ENCODE peak calls at places on chromosome 1, in nine cellular contexts. W is GM12878, M is HepG2, U is endothelial cell of umbilical vein, I is NB4, X is HCT116, E is K562, Z is H1, L is WTC11. Y is an unnamed sample.

GRCh38 chr1:14913475-14914155 is 239.9 kb upstream of the TMEM51 start:
- DNase-seq in Z (no peak), E (no peak), I (peak), M (no peak), U (no peak), W (peak), X (no peak), L (no peak), Y (no peak)

GRCh38 chr1:224432672-224433040 is 1.9 kb downstream of the WDR26 start:
- DNase-seq in M (no peak), W (no peak), I (peak), X (no peak), Z (no peak), E (peak), U (peak), L (no peak), Y (no peak)

GRCh38 chr1:157963713-157964112 is 29.7 kb upstream of the KIRREL1 start:
- DNase-seq in W (no peak), M (peak), E (peak), I (peak), X (peak), L (peak), Z (peak), U (peak), Y (peak)

GRCh38 chr1:35572296-35572695 is 818 bp upstream of the TFAP2E start:
- DNase-seq in U (no peak), E (no peak), M (no peak), I (no peak), L (no peak), X (no peak), Z (no peak), W (no peak), Y (no peak)

GRCh38 chr1:167467126-167467725 is 51.1 kb downstream of the CD247 start:
- DNase-seq in I (no peak), L (no peak), Z (no peak), U (no peak), M (no peak), X (no peak), W (no peak), E (no peak), Y (no peak)

GRCh38 chr1:20322825-20323612 is 32.3 kb downstream of the VWA5B1 start:
- DNase-seq in I (peak), X (no peak), E (no peak), L (no peak), U (no peak), M (no peak), W (no peak), Z (no peak), Y (no peak)

GRCh38 chr1:167871331-167871730 is 42.6 kb downstream of the ADCY10 start:
- DNase-seq in Z (no peak), X (no peak), M (no peak), E (no peak), U (no peak), I (no peak), L (no peak), W (no peak), Y (no peak)

GRCh38 chr1:78114034-78114956 is 68.5 kb downstream of the GIPC2 start:
- DNase-seq in M (peak), U (peak), L (peak), X (peak), Z (no peak), W (peak), E (peak), I (peak), Y (peak)

GRCh38 chr1:109896681-109897080 is 14.0 kb upstream of the CSF1 start:
- DNase-seq in Z (no peak), M (peak), I (no peak), E (no peak), W (no peak), X (no peak), U (no peak), L (no peak), Y (no peak)

GRCh38 chr1:185694081-185694480 is 40.1 kb upstream of the HMCN1 start:
- DNase-seq in L (no peak), W (peak), I (peak), M (peak), E (no peak), U (peak), Z (no peak), X (no peak), Y (no peak)

GRCh38 chr1:24970399-24970753 is 40.3 kb upstream of the RUNX3 start:
- DNase-seq in M (peak), E (peak), U (no peak), I (no peak), W (no peak), X (no peak), Z (peak), L (peak), Y (no peak)

GRCh38 chr1:24969616-24970398 is 39.7 kb upstream of the RUNX3 start:
- DNase-seq in M (no peak), X (no peak), Z (no peak), L (no peak), I (no peak), E (no peak), U (no peak), W (no peak), Y (no peak)

GRCh38 chr1:24971539-24971938 is 41.5 kb upstream of the RUNX3 start:
- DNase-seq in U (no peak), L (no peak), W (no peak), M (no peak), I (no peak), E (no peak), Z (no peak), X (no peak), Y (no peak)

GRCh38 chr1:24972257-24973242 is 42.5 kb upstream of the RUNX3 start:
- DNase-seq in E (no peak), U (no peak), L (no peak), I (no peak), M (no peak), Z (no peak), W (no peak), X (no peak), Y (no peak)

DNA sequence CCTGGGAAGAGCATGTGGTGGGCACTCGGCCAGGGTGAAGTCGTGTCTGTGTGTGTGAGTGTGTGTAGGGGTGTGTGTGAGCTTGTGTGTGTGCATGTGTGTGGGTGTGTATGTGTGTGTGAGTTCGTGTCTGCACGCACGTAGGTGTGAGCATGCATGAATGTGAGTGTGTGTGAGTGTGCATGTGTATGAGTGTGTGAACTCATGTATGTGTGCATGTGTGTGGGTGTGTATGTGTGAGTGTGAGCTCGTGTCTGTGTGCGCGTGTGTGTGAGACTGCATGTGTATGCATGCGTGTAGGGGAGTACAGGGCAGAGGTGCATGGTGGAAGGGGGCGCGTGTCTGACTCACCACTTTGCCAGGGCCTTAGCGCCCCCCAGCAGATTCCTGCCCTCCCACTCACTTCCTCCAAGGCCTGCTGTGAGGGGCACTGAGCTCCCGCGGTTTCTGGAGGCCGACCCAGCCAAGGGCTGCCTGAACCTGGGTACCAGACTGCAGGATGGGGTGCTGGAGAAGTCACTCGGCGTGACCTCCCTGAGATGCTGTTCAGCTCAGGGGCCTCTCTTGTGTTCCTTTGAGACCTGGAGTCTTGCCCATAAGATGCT is 41.0 kb upstream of the RUNX3 start:
- DNase-seq in M (no peak), Z (no peak), U (no peak), I (peak), L (no peak), E (no peak), W (no peak), X (no peak), Y (no peak)
- TF ChIP-seq MAX in M (no peak), Z (no peak), U (no peak), I (no peak), L (no peak), E (no peak), W (no peak), X (no peak), Y (no peak)

GRCh38 chr1:53485478-53486394 is 26.5 kb downstream of the DMRTB1 start:
- DNase-seq in L (peak), E (peak), I (peak), U (peak), X (peak), M (peak), W (no peak), Z (peak), Y (peak)

GRCh38 chr1:53482441-53483153 is 23.4 kb downstream of the DMRTB1 start:
- DNase-seq in E (no peak), L (no peak), M (no peak), X (no peak), Z (no peak), W (no peak), U (no peak), I (no peak), Y (no peak)

GRCh38 chr1:53484705-53485477 is 25.7 kb downstream of the DMRTB1 start:
- DNase-seq in U (no peak), L (no peak), M (no peak), E (no peak), W (no peak), X (no peak), I (no peak), Z (no peak), Y (no peak)

GRCh38 chr1:53483170-53483569 is 24.0 kb downstream of the DMRTB1 start:
- DNase-seq in W (no peak), L (no peak), E (no peak), U (no peak), X (no peak), M (no peak), Z (no peak), I (no peak), Y (no peak)

DNA sequence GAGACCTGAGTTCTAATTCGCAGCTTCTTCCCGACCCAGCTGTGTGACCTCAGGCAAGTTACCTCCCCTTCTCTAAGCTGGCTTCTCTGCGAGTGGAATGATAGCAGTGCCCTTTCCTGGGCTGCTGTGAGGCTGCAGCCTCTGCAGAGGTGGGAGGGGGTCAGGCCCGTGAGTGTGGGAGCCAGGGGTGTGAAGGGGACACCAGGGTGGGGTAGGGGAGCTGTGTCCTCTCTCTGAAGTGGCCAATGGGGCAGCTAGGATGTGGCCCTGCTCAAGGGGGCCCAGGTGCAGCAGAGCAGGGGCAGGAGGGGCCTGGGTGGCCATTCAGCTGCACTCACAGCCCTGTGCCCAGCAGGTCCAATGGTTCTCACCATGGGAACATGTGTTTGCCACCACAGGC is 24.5 kb downstream of the DMRTB1 start:
- DNase-seq in U (no peak), E (no peak), M (no peak), L (no peak), W (no peak), Z (no peak), X (no peak), I (no peak), Y (no peak)
- TF ChIP-seq MAX in U (no peak), E (no peak), M (no peak), L (no peak), W (no peak), Z (no peak), X (no peak), I (no peak), Y (no peak)

DNA sequence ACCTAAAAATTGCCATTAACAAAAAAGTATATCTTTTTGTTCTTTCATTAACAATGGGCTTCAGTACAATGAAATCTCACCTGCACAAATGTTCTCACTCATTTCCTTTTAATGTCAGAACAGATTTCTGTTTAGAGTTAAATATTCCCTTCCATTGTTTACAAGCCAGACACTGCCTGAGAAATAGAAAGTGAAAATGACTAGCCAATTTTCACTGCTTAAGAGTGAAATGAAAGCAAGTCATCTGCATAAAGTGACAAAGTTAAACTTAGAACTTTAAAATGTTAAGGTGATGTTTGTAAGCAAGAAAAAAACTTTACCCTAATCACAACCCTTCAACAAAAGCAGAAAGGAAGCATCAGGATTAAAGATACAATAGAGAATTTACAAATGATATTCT is 27.5 kb downstream of the COA6 start:
- DNase-seq in W (peak), L (no peak), U (peak), E (no peak), Z (no peak), M (no peak), I (no peak), X (no peak), Y (no peak)
- TF ChIP-seq MAX in W (no peak), L (no peak), U (no peak), E (no peak), Z (no peak), M (no peak), I (no peak), X (no peak), Y (no peak)

GRCh38 chr1:201501812-201502510 is 5.0 kb downstream of the CSRP1 start:
- DNase-seq in L (no peak), W (no peak), M (no peak), Z (no peak), E (no peak), U (no peak), I (no peak), X (no peak), Y (no peak)

GRCh38 chr1:201500670-201501120 is 6.2 kb downstream of the CSRP1 start:
- DNase-seq in W (no peak), L (no peak), M (no peak), E (no peak), I (no peak), X (no peak), Z (no peak), U (no peak), Y (no peak)

GRCh38 chr1:201499795-201500669 is 6.9 kb downstream of the CSRP1 start:
- DNase-seq in Z (no peak), E (no peak), X (no peak), M (no peak), W (no peak), I (no peak), U (no peak), L (no peak), Y (no peak)

GRCh38 chr1:201502511-201502857 is 4.4 kb downstream of the CSRP1 start:
- DNase-seq in E (no peak), Z (no peak), U (no peak), W (no peak), M (no peak), X (no peak), I (no peak), L (no peak), Y (no peak)

DNA sequence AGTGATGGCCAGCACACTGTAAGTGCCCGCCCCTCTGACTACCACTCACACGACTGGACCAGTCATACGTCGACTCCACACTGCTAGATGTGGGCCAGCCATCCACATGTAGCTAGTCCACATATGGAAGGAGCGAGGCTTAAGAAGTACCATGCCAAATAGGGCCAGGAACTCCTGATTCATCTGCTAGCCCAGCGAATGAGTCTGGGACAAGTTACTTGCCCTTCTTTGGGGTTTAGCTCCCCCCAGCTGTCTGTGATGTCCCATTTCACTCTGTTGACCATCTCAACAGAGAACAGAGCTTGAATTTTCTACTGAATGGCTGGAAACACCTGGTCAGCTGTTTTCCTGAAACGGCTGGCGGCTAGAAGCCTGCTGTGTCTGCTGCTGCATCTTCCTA is 5.8 kb downstream of the CSRP1 start:
- DNase-seq in I (no peak), M (no peak), E (no peak), X (no peak), Z (no peak), W (no peak), L (no peak), U (peak), Y (no peak)
- TF ChIP-seq MAX in I (no peak), M (no peak), E (no peak), X (no peak), Z (no peak), W (no peak), L (no peak), U (no peak), Y (no peak)

GRCh38 chr1:16242556-16243407 is 5.8 kb upstream of the CPLANE2 start:
- DNase-seq in E (peak), X (no peak), Z (no peak), L (no peak), M (no peak), I (no peak), W (no peak), U (no peak), Y (no peak)

GRCh38 chr1:16245476-16246196 is 8.7 kb upstream of the CPLANE2 start:
- DNase-seq in U (no peak), M (no peak), E (no peak), W (no peak), X (no peak), Z (no peak), I (no peak), L (no peak), Y (no peak)

GRCh38 chr1:16243408-16243690 is 6.4 kb upstream of the CPLANE2 start:
- DNase-seq in E (no peak), Z (no peak), U (no peak), M (no peak), I (no peak), X (no peak), L (no peak), W (no peak), Y (no peak)

GRCh38 chr1:16244650-16245285 is 7.8 kb upstream of the CPLANE2 start:
- DNase-seq in I (no peak), W (no peak), U (no peak), E (no peak), L (no peak), Z (no peak), M (no peak), X (no peak), Y (no peak)

GRCh38 chr1:16243936-16244649 is 7.1 kb upstream of the CPLANE2 start:
- DNase-seq in W (peak), U (peak), I (peak), Z (peak), M (peak), X (peak), E (peak), L (peak), Y (peak)
- TF ChIP-seq MAX in W (no peak), U (no peak), I (no peak), Z (no peak), M (no peak), X (no peak), E (no peak), L (no peak), Y (no peak)

GRCh38 chr1:94863297-94863911 is 43.2 kb downstream of the SLC44A3 start:
- DNase-seq in M (no peak), U (peak), Z (no peak), W (no peak), I (no peak), X (peak), E (no peak), L (no peak), Y (no peak)

GRCh38 chr1:94864821-94865220 is 44.7 kb downstream of the SLC44A3 start:
- DNase-seq in M (no peak), E (no peak), X (no peak), I (no peak), W (no peak), L (no peak), U (no peak), Z (no peak), Y (no peak)

GRCh38 chr1:94866178-94866822 is 46.1 kb downstream of the SLC44A3 start:
- DNase-seq in L (no peak), E (no peak), X (no peak), I (no peak), M (no peak), W (no peak), U (no peak), Z (no peak), Y (no peak)

GRCh38 chr1:94863919-94864318 is 43.8 kb downstream of the SLC44A3 start:
- DNase-seq in M (peak), W (no peak), I (no peak), L (no peak), Z (no peak), X (peak), U (peak), E (no peak), Y (peak)

GRCh38 chr1:94865369-94865768 is 45.2 kb downstream of the SLC44A3 start:
- DNase-seq in Z (no peak), L (no peak), W (no peak), I (no peak), M (no peak), X (no peak), E (no peak), U (peak), Y (no peak)
- TF ChIP-seq MAX in Z (no peak), L (no peak), W (no peak), I (no peak), M (no peak), X (no peak), E (no peak), U (no peak), Y (no peak)

DNA sequence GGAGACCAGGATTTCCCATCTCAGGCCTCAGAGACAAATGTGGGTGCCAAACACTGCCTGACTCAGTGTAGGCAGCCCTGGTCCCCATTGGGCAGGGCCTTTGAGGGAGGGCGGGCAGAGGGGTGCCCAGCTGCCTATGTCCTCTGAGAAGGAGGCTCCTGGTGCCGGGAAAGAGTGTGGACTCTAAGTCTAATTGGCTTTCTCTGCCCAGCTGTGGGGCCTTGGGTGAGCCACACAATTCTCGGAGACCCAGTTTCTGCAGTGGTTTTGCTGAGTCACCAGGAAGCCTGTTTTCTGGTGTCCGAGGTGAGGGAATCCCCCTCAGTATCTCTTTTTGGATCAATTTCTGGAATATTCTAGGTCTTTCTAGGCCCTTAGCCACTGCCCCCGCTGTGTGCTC is 35.3 kb upstream of the ACTL8 start:
- DNase-seq in W (no peak), L (no peak), X (no peak), Z (no peak), I (no peak), M (no peak), E (no peak), U (no peak), Y (no peak)
- TF ChIP-seq MAX in W (no peak), L (no peak), X (no peak), Z (no peak), I (no peak), M (no peak), E (no peak), U (no peak), Y (no peak)

DNA sequence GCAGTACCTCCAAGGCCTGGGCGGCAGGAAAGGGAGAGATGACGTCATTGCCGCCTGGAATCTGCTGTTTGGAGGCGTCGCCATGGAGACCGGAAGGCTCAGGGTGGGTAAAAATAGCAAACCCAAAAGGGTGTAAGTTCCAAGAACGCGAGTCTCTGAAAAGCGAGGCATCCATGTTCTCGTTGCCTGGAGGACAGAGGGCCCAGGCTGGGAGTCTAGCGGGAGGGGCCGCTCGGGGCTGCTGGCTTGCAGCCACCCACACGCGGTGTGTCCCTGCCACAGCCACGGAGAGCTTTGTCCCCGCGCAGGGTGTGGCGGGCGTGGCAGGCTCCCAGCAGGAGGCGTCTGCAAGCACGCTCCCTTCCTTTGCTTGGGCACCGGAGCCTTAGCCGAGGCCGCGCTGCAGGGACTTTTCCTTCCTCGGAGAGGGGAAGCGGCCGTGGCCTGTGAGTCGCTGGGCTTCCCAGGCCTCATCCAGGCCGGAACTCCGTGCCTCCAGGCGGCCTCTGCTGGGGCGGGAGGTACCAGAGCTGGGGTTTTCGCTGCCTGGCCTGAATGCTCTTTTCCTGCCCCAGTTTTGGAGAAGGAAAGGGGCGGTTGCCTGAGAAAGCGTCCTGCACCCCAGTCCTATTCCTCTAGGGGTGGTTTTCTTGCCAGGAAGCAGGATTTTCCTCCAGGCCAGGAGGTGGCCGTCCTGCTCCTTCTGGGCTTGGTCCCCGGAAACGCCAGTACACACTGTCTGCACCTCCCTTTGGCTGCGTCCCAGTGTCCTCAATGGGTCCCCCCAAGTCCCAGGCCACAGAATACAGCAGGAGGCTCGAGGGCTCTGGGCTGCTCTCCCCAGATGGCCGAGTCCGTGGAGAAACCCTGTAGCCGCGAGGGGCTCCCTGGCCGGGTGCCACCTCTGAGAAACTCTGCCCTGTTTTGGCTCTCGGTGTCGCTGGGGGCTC is 15.3 kb upstream of the SKI start:
- DNase-seq in Z (peak), X (peak), L (peak), U (peak), W (no peak), E (peak), I (no peak), M (peak), Y (peak)
- TF ChIP-seq MAX in Z (peak), X (no peak), L (peak), U (no peak), W (no peak), E (peak), I (no peak), M (no peak), Y (peak)